ENCODE peak calls at places on chromosome 13, in nine cellular contexts. Z is transverse colon, W is cardiac fibroblast, E is HCT116, F is upper lobe of right lung, D is heart right ventricle, B is astrocyte of the spinal cord, I is left ventricle myocardium inferior, K is cardiac muscle cell. U is an unnamed sample.
A peak's percentile ranks its signal among the peaks of the same experiment; 100 is the strongest.

GRCh38 chr13:30142502-30143211 is 164.7 kb downstream of the KATNAL1 start:
- DNase-seq in E (peak; percentile 21), B (peak; percentile 98), K (peak; percentile 94), D (no peak), I (no peak), F (no peak), Z (peak; percentile 34), W (peak; percentile 98), U (peak; percentile 84)

GRCh38 chr13:113846639-113847318 is 17.1 kb downstream of the GAS6 start:
- DNase-seq in F (peak; percentile 58), K (no peak), Z (no peak), I (no peak), W (no peak), D (no peak), E (no peak), B (no peak), U (no peak)

GRCh38 chr13:89455741-89456140 is 1784.6 kb downstream of the SLITRK5 start:
- DNase-seq in K (no peak), E (no peak), Z (no peak), W (peak; percentile 2), I (no peak), D (no peak), B (peak; percentile 7), F (no peak), U (no peak)

GRCh38 chr13:20636079-20636478 is 67.4 kb upstream of the IL17D start:
- DNase-seq in I (no peak), W (no peak), B (no peak), D (no peak), F (no peak), K (no peak), Z (no peak), E (no peak), U (no peak)

GRCh38 chr13:112969692-112970338 is 801 bp downstream of the MCF2L start:
- DNase-seq in K (no peak), F (no peak), I (no peak), E (no peak), W (no peak), B (no peak), Z (peak; percentile 4), D (no peak), U (peak; percentile 35)

GRCh38 chr13:80189889-80190597 is 150.9 kb downstream of the SPRY2 start:
- DNase-seq in E (no peak), Z (no peak), I (no peak), W (no peak), D (no peak), K (no peak), F (no peak), B (no peak), U (no peak)

GRCh38 chr13:113649212-113649611 is 8.8 kb downstream of the ATP4B start:
- DNase-seq in Z (peak; percentile 3), I (peak; percentile 3), E (no peak), K (no peak), F (peak; percentile 32), W (no peak), B (no peak), D (no peak), U (peak; percentile 28)

GRCh38 chr13:36074659-36075058 is 56.5 kb downstream of the DCLK1 start:
- DNase-seq in W (peak; percentile 7), F (no peak), B (peak; percentile 29), D (no peak), I (no peak), K (peak; percentile 30), Z (no peak), E (no peak), U (no peak)

GRCh38 chr13:61128850-61129645 is 286.6 kb downstream of the PCDH20 start:
- DNase-seq in B (peak; percentile 38), E (no peak), W (no peak), K (no peak), I (no peak), Z (no peak), F (no peak), D (no peak), U (no peak)

GRCh38 chr13:112113355-112113754 is 46.4 kb downstream of the SOX1 start:
- DNase-seq in F (no peak), W (no peak), E (no peak), Z (peak; percentile 54), B (no peak), I (no peak), K (no peak), D (no peak), U (no peak)

GRCh38 chr13:94716016-94716415 is 3.7 kb upstream of the SOX21 start:
- DNase-seq in W (no peak), K (peak; percentile 22), F (no peak), E (no peak), B (peak; percentile 15), D (no peak), I (no peak), Z (no peak), U (no peak)
- TF ChIP-seq CTCF in W (peak; percentile 28), K (peak; percentile 33), F (no peak), E (peak; percentile 20), B (peak; percentile 43), D (no peak), I (no peak), Z (no peak), U (no peak)

DNA sequence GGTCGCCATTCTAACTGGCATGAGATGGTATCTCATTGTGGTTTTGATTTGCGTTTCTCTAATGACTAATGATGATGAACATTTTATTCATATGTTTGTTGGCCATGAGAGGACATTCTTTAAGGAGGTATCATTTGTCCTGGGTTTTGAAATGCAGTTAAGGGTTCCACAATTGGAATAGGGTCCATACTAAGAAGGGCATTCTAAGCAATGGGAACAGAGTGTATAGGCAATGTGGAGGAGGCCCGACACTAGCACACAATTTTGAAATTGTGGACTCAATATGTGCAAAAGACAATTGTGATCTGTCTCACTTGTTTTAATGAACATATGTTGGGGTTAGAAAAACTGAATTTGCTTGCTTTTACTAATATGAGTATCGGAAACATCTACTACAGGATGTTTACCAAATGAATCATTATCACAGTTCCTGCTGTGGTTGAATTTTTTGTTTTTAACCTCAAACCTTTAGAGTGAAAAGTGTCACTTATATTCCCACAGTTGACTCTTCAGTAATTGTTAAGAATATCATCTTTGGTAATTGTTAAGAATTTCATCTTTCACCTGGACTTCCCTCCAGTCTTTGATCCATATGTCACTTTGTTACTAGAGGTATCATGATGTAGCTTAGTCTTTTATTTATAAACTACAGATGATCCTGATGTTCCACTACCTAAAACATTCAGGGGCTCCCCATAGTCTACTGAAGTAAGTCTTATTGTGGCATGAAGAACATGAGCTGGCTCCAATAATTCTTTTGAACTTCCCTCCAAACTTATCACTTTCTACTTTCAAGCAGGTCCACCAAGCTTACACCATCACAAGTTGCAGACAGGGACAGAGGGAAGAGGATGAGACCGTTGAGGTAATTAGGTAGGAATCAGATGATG is 109.7 kb upstream of the KLF12 start:
- DNase-seq in I (no peak), E (no peak), F (no peak), Z (no peak), W (peak; percentile 93), K (peak; percentile 51), D (no peak), B (peak; percentile 74), U (no peak)
- H3K4me3 ChIP-seq in I (no peak overlapping the region), E (no peak overlapping the region), F (no peak overlapping the region), Z (no peak overlapping the region), W (no peak overlapping the region), K (no peak overlapping the region), D (no peak overlapping the region), B (no peak overlapping the region), U (no peak overlapping the region)

GRCh38 chr13:40057228-40057627 is 401.8 kb downstream of the COG6 start:
- DNase-seq in I (no peak), E (no peak), B (no peak), F (no peak), K (no peak), D (no peak), Z (no peak), W (peak; percentile 29), U (no peak)

GRCh38 chr13:40061466-40062450 is 406.3 kb downstream of the COG6 start:
- DNase-seq in E (no peak), B (no peak), W (peak; percentile 61), D (no peak), K (peak; percentile 83), Z (no peak), F (no peak), I (no peak), U (no peak)

GRCh38 chr13:40059540-40060232 is 404.2 kb downstream of the COG6 start:
- DNase-seq in B (no peak), K (peak; percentile 34), F (no peak), W (peak; percentile 63), Z (no peak), D (no peak), E (no peak), I (no peak), U (no peak)

GRCh38 chr13:40060318-40061007 is 405.0 kb downstream of the COG6 start:
- DNase-seq in K (peak; percentile 89), D (no peak), I (peak; percentile 46), Z (no peak), F (no peak), W (peak; percentile 97), B (peak; percentile 79), E (no peak), U (no peak)

DNA sequence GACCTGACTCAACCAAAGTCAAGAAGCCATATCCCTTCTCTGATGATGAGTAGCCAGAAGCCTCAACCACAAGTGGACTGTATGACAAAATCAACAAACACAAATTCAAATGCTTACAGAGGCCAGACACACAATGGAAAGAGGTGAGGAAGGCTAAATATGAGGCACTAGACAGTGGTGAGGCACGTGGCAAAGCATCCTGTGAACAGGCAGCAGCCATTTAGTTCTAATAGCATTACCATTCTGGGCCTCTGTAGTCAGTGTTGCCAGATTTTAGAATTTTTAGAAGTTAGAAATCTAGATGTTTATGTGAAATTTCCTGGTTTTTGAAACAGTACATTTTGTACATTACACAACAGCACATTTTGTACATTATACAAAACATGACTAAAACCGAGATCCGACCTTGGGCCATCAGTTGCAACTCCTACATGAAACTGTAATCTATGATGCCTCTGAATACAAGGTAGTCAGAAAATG is 403.3 kb downstream of the COG6 start:
- DNase-seq in D (no peak), W (peak; percentile 74), B (no peak), K (peak; percentile 58), I (no peak), E (no peak), F (no peak), Z (no peak), U (no peak)
- TF ChIP-seq CTCF in D (no peak), W (no peak), B (no peak), K (no peak), I (no peak), E (no peak), F (no peak), Z (no peak), U (no peak)

GRCh38 chr13:39600766-39601165 is 2.2 kb downstream of the LHFPL6 start:
- DNase-seq in I (peak; percentile 60), F (no peak), W (peak; percentile 68), Z (no peak), E (no peak), K (peak; percentile 27), D (peak; percentile 73), B (peak; percentile 47), U (no peak)

GRCh38 chr13:39603424-39603947 is 493 bp upstream of the LHFPL6 start:
- DNase-seq in E (no peak), D (peak; percentile 16), I (no peak), B (peak; percentile 38), Z (peak; percentile 8), W (peak; percentile 60), F (no peak), K (peak; percentile 40), U (peak; percentile 11)

GRCh38 chr13:39602614-39603366 is at the start of gene LHFPL6:
- DNase-seq in I (peak; percentile 92), E (no peak), W (peak; percentile 81), K (peak; percentile 87), F (peak; percentile 90), B (peak; percentile 83), Z (peak; percentile 75), D (peak; percentile 88), U (peak; percentile 74)

GRCh38 chr13:39601636-39602035 is 1.4 kb downstream of the LHFPL6 start:
- DNase-seq in Z (no peak), E (no peak), W (no peak), B (no peak), I (no peak), D (no peak), K (no peak), F (no peak), U (no peak)

GRCh38 chr13:39602277-39602613 is 748 bp downstream of the LHFPL6 start:
- DNase-seq in F (no peak), I (no peak), E (no peak), D (no peak), W (no peak), Z (no peak), B (no peak), K (no peak), U (no peak)
- H3K4me3 ChIP-seq in F (peak overlapping the region; percentile 89), I (peak overlapping the region; percentile 85), E (peak overlapping the region; percentile 52), D (peak overlapping the region; percentile 69), W (peak overlapping the region; percentile 93), Z (peak overlapping the region; percentile 65), B (peak overlapping the region; percentile 88), K (peak overlapping the region; percentile 75), U (peak overlapping the region; percentile 53)

U was measured in Caco-2.